ENCODE peak calls at places on chromosome 10, in seven cellular contexts. E is suprapubic skin; I is neural progenitor cell; V is Caco-2; K is CD8-positive, alpha-beta memory T cell; A is CD8-positive, alpha-beta T cell; P is cardiac muscle cell. C is an unnamed sample.

GRCh38 chr10:59905735-59906416 is 480 bp downstream of the CCDC6 start:
- DNase-seq in P (no peak), E (no peak), A (no peak), V (peak; percentile 48), K (peak; percentile 49), I (peak; percentile 18), C (no peak)

GRCh38 chr10:9253121-9253520 is 1198.6 kb downstream of the GATA3 start:
- DNase-seq in K (no peak), A (no peak), I (no peak), V (no peak), P (no peak), E (no peak), C (no peak)

GRCh38 chr10:73772280-73773151 is 9.3 kb upstream of the CHCHD1 start:
- DNase-seq in I (peak; percentile 86), E (peak; percentile 94), A (peak; percentile 52), K (peak; percentile 88), P (peak; percentile 82), V (peak; percentile 85), C (peak; percentile 82)

GRCh38 chr10:110041479-110041829 is 33.7 kb downstream of the ADD3 start:
- DNase-seq in A (no peak), V (no peak), K (no peak), P (no peak), E (no peak), I (no peak), C (no peak)

GRCh38 chr10:113056468-113057021 is 106.5 kb downstream of the TCF7L2 start:
- DNase-seq in E (no peak), V (no peak), A (no peak), P (no peak), I (no peak), K (no peak), C (no peak)

GRCh38 chr10:5538892-5539651 is 14.3 kb downstream of the CALML3 start:
- DNase-seq in P (no peak), A (no peak), V (peak; percentile 33), K (no peak), I (no peak), E (peak; percentile 75), C (peak; percentile 34)

GRCh38 chr10:59995862-59996261 is 89.5 kb upstream of the CCDC6 start:
- DNase-seq in K (no peak), I (no peak), A (no peak), P (no peak), E (no peak), V (no peak), C (no peak)

GRCh38 chr10:35327770-35328403 is 8.4 kb upstream of the CCNY start:
- DNase-seq in K (no peak), V (no peak), E (no peak), P (peak; percentile 36), A (no peak), I (no peak), C (no peak)

GRCh38 chr10:86182150-86182549 is 184.4 kb downstream of the GRID1 start:
- DNase-seq in E (peak; percentile 52), V (no peak), P (no peak), A (no peak), I (peak; percentile 7), K (no peak), C (no peak)

DNA sequence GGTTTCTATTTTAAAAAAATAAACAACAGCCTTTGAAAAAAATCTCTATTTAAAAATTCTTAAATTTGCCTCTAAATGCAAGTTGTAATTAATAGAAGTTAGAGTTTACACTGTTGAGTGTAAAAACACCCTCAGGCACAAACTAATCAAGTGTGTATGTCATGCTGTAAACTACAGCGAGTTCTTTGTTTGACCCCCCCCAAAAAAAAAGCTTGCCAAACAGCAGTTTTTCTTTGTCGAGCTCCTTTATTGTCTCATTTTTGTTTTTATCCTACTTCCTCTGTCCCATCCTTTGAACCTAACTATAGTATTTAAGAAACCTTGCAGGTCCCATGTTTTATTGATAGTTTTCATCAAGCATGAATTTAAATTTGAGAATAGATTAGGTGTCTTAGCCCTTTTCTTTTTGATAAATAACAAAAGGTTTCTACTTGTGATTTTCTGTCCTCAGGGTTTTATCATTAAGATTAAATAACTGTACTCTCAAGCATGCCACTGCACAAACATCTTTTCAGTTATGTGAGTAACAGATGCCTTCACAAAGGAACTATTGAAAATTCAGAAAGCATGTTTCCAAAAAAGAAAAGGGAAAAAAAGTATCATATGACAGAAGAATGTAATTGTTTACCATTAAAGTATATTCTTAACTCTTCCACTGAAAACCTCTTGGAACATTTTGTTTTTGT is 176.0 kb downstream of the ARID5B start:
- DNase-seq in P (no peak), V (no peak), K (no peak), I (no peak), E (no peak), A (no peak), C (no peak)
- H3K4me1 ChIP-seq in P (peaks cover 3% of the 10 kb centered on the region), V (peaks cover 46% of the 10 kb centered on the region), K (peaks cover 21% of the 10 kb centered on the region), I (no peaks in the 10 kb centered on the region), E (peaks cover 81% of the 10 kb centered on the region), A (peaks cover 11% of the 10 kb centered on the region), C (peaks cover 26% of the 10 kb centered on the region)

DNA sequence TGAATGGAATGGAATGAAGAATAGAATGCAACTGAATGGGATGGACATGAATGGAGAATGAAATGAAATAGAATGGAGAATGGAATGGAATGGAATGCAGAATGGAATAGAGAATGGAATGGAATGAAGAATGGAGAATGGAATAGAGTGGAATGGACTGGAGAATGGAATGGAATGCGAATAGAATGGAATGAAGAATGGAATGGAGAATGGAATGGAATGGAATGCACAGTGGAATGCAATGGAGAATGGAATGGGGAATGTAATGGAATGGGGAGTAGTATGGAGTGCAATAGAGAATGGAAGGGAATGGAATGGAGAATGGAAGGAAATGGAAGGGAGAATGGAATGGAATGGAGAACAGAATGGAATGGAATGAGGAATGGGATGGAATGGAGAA is 93.4 kb downstream of the NSUN6 start:
- DNase-seq in A (no peak), V (no peak), E (no peak), I (no peak), P (no peak), K (no peak), C (no peak)
- H3K9me3 ChIP-seq in A (no peaks in the 10 kb centered on the region), V (peaks cover 9% of the 10 kb centered on the region), E (no peaks in the 10 kb centered on the region), I (no peaks in the 10 kb centered on the region), P (no peaks in the 10 kb centered on the region), K (no peaks in the 10 kb centered on the region), C (no peaks in the 10 kb centered on the region)

GRCh38 chr10:123421461-123421860 is 244.7 kb upstream of the GPR26 start:
- DNase-seq in I (no peak), K (no peak), E (no peak), A (no peak), P (no peak), V (no peak), C (no peak)
- H3K4me1 ChIP-seq in I (peaks cover 6% of the 10 kb centered on the region), K (no peaks in the 10 kb centered on the region), E (no peaks in the 10 kb centered on the region), A (no peaks in the 10 kb centered on the region), P (no peaks in the 10 kb centered on the region), V (no peaks in the 10 kb centered on the region), C (no peaks in the 10 kb centered on the region)

GRCh38 chr10:126846469-126846868 is 58.8 kb upstream of the DOCK1 start:
- DNase-seq in I (no peak), K (no peak), E (no peak), P (no peak), V (no peak), A (no peak), C (no peak)
- H3K9me3 ChIP-seq in I (no peaks in the 10 kb centered on the region), K (no peaks in the 10 kb centered on the region), E (no peaks in the 10 kb centered on the region), P (no peaks in the 10 kb centered on the region), V (no peaks in the 10 kb centered on the region), A (no peaks in the 10 kb centered on the region), C (no peaks in the 10 kb centered on the region)

GRCh38 chr10:71527135-71527534 is 130.4 kb downstream of the CDH23 start:
- DNase-seq in I (no peak), V (no peak), K (no peak), E (no peak), P (no peak), A (no peak), C (no peak)

GRCh38 chr10:71526662-71527061 is 129.9 kb downstream of the CDH23 start:
- DNase-seq in A (no peak), K (no peak), I (no peak), E (no peak), V (no peak), P (no peak), C (no peak)

GRCh38 chr10:71525721-71526120 is 129.0 kb downstream of the CDH23 start:
- DNase-seq in I (no peak), P (no peak), K (no peak), V (no peak), A (no peak), E (no peak), C (no peak)

GRCh38 chr10:71523756-71524155 is 127.0 kb downstream of the CDH23 start:
- DNase-seq in E (no peak), K (no peak), V (no peak), I (no peak), P (no peak), A (no peak), C (peak; percentile 17)

GRCh38 chr10:71525102-71525501 is 128.4 kb downstream of the CDH23 start:
- DNase-seq in E (no peak), P (no peak), A (no peak), I (no peak), V (no peak), K (no peak), C (peak; percentile 7)
- H3K4me1 ChIP-seq in E (peaks cover 31% of the 10 kb centered on the region), P (no peaks in the 10 kb centered on the region), A (no peaks in the 10 kb centered on the region), I (peaks cover 50% of the 10 kb centered on the region), V (peaks cover 12% of the 10 kb centered on the region), K (no peaks in the 10 kb centered on the region), C (no peaks in the 10 kb centered on the region)

GRCh38 chr10:42491001-42491592 is 147.3 kb downstream of the ZNF33B start:
- DNase-seq in K (no peak), E (no peak), A (no peak), P (no peak), V (no peak), I (no peak), C (no peak)
- H3K9me3 ChIP-seq in K (no peaks in the 10 kb centered on the region), E (peaks cover 4% of the 10 kb centered on the region), A (peaks cover 4% of the 10 kb centered on the region), P (peaks cover 3% of the 10 kb centered on the region), V (no peaks in the 10 kb centered on the region), I (peaks cover 18% of the 10 kb centered on the region), C (peaks cover 10% of the 10 kb centered on the region)

GRCh38 chr10:106571216-106571954 is 593.1 kb downstream of the SORCS1 start:
- DNase-seq in I (peak; percentile 57), P (peak; percentile 42), V (no peak), A (no peak), K (no peak), E (no peak), C (no peak)

GRCh38 chr10:106577756-106578155 is 586.8 kb downstream of the SORCS1 start:
- DNase-seq in K (no peak), I (no peak), A (no peak), V (no peak), P (no peak), E (no peak), C (no peak)

GRCh38 chr10:106576534-106576933 is 588.0 kb downstream of the SORCS1 start:
- DNase-seq in P (no peak), I (no peak), A (no peak), E (no peak), V (no peak), K (no peak), C (no peak)

GRCh38 chr10:106577266-106577665 is 587.2 kb downstream of the SORCS1 start:
- DNase-seq in V (no peak), K (no peak), E (no peak), P (no peak), I (peak; percentile 4), A (no peak), C (no peak)

DNA sequence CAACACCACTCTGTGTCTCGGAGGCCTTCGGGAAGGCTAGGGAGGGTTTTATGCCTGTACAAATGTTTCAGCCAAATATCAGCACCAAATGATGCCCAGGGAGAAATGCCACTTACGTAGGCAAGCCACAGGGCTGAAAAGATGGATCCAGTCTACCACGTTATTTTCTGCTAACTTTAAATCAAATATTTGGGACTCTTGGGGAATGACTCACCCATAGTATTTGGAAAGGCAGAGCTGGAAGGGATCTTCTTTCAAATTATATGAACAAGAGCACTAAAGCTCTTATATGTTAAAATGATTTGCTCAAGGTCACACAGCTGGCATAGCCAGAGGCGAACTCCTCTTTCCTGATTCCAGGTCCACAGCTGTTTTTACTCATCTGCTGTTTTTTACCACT is 591.4 kb downstream of the SORCS1 start:
- DNase-seq in E (no peak), K (no peak), I (no peak), V (no peak), P (no peak), A (no peak), C (no peak)
- H3K4me1 ChIP-seq in E (no peaks in the 10 kb centered on the region), K (no peaks in the 10 kb centered on the region), I (peaks cover 6% of the 10 kb centered on the region), V (no peaks in the 10 kb centered on the region), P (no peaks in the 10 kb centered on the region), A (no peaks in the 10 kb centered on the region), C (no peaks in the 10 kb centered on the region)

C was measured in left lung.